ENCODE peak calls at places on chromosomes 13 and 19, in five cellular contexts. N is neuronal stem cell, O is H1, H is mesenchymal stem cell, B is H9. D is an unnamed sample.

GRCh38 chr19:7868671-7869452 is 5.3 kb downstream of the PRR36 start:
- DNase-seq in N (peak; percentile 86), O (peak; percentile 82), H (peak; percentile 68), B (peak; percentile 93), D (peak; percentile 94)

GRCh38 chr13:33340631-33341030 is 55.1 kb upstream of the STARD13 start:
- DNase-seq in N (no peak), O (no peak), H (peak; percentile 55), B (no peak), D (no peak)

GRCh38 chr19:14437578-14438140 is 4.6 kb downstream of the PKN1 start:
- DNase-seq in N (no peak), O (no peak), H (no peak), B (no peak), D (peak; percentile 95)

GRCh38 chr13:64869539-64869938 is 2360.6 kb downstream of the PCDH9 start:
- DNase-seq in N (no peak), O (no peak), H (no peak), B (no peak), D (no peak)

GRCh38 chr19:49591731-49592485 is 926 bp downstream of the PRR12 start:
- DNase-seq in N (no peak), O (no peak), H (peak; percentile 66), B (peak; percentile 78), D (peak; percentile 21)

GRCh38 chr19:1001538-1002166 is 1.4 kb downstream of the GRIN3B start:
- DNase-seq in N (peak; percentile 65), O (no peak), H (peak; percentile 52), B (peak; percentile 74), D (peak; percentile 70)

GRCh38 chr13:51479199-51479523 is 26.3 kb upstream of the INTS6 start:
- DNase-seq in N (no peak), O (no peak), H (peak; percentile 38), B (no peak), D (peak; percentile 69)

GRCh38 chr19:13762635-13763235 is 1.6 kb upstream of the MRI1 start:
- DNase-seq in N (no peak), O (no peak), H (no peak), B (peak; percentile 44), D (no peak)

GRCh38 chr13:32267836-32268439 is 47.2 kb downstream of the ZAR1L start:
- DNase-seq in N (peak; percentile 17), O (peak; percentile 65), H (no peak), B (peak; percentile 85), D (peak; percentile 41)

GRCh38 chr19:13176345-13176744 is 26.1 kb downstream of the IER2 start:
- DNase-seq in N (no peak), O (no peak), H (no peak), B (no peak), D (no peak)

GRCh38 chr19:39405261-39405912 is 1.3 kb upstream of the ZFP36 start:
- DNase-seq in N (no peak), O (no peak), H (peak; percentile 52), B (no peak), D (no peak)
- H2BK120ac ChIP-seq in N (no peak overlapping the region), O (no peak overlapping the region), H (no peak overlapping the region), B (no peak overlapping the region), D (no peak overlapping the region)

DNA sequence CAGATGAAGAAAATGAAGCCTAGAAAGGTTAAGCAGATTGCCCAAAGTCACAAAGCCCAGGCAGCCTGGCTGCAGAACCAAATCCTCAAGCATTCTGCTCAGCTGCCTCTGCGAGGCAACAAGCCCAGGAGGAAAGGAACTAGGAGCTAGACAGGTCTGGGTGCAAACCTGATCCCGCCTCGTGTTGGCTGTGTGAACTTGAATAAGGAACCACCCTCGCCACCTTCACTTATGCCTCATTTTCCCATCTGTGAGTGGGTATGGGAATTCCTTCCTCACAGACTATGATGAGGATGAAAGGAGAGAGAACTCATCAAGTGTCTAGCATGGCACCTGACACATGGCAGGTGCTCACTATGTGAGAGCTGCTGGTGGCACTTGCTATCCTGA is 6.6 kb downstream of the SMG9 start:
- DNase-seq in N (no peak), O (no peak), H (no peak), B (no peak), D (no peak)
- H3K9ac ChIP-seq in N (no peak overlapping the region), O (no peak overlapping the region), H (no peak overlapping the region), B (no peak overlapping the region), D (no peak overlapping the region)

DNA sequence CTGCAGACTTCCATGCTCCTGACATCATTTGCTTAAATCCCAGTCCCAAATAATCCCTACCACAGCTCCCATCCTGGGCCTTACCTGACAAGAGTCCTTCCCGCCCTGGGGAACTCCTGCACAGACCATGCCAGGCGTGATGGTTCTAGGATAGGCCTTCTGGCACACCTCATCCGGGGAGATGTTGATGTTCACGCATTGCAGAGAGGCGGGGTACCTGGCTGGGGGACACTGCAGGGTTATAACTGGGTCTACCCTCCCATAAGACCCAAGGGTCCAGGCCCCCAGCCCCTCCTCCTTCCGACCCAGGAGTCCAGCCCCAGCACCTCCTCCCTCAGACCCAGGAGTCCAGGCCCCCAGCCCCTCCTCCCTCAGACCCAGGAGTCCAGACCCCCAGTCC is 4.0 kb downstream of the KLK14 start:
- DNase-seq in N (no peak), O (no peak), H (no peak), B (no peak), D (no peak)
- H2BK12ac ChIP-seq in N (no peak overlapping the region), O (no peak overlapping the region), H (no peak overlapping the region), B (no peak overlapping the region), D (no peak overlapping the region)

GRCh38 chr19:11378319-11379189 is 4.1 kb downstream of the SWSAP1 start:
- DNase-seq in N (peak; percentile 39), O (no peak), H (peak; percentile 79), B (peak; percentile 82), D (peak; percentile 67)
- H2BK120ac ChIP-seq in N (no peak overlapping the region), O (no peak overlapping the region), H (no peak overlapping the region), B (no peak overlapping the region), D (no peak overlapping the region)

GRCh38 chr19:9936151-9937000 is at the start of gene OLFM2:
- DNase-seq in N (peak; percentile 63), O (no peak), H (no peak), B (peak; percentile 89), D (no peak)

GRCh38 chr19:9934132-9934950 is 2.0 kb downstream of the OLFM2 start:
- DNase-seq in N (peak; percentile 87), O (peak; percentile 77), H (peak; percentile 72), B (peak; percentile 87), D (peak; percentile 23)

GRCh38 chr19:9935409-9936062 is 779 bp downstream of the OLFM2 start:
- DNase-seq in N (no peak), O (no peak), H (no peak), B (peak; percentile 32), D (no peak)

GRCh38 chr19:9939301-9939913 is 3.1 kb upstream of the OLFM2 start:
- DNase-seq in N (no peak), O (no peak), H (peak; percentile 46), B (peak; percentile 37), D (no peak)

GRCh38 chr19:9937001-9937411 is 691 bp upstream of the OLFM2 start:
- DNase-seq in N (no peak), O (no peak), H (no peak), B (peak; percentile 73), D (no peak)
- H3K9ac ChIP-seq in N (no peak overlapping the region), O (no peak overlapping the region), H (no peak overlapping the region), B (no peak overlapping the region), D (no peak overlapping the region)